ENCODE peak calls at places on chromosomes 7 and 10, in nine cellular contexts. One of them, this sample, is unnamed.

GRCh38 chr7:137994091-137994688 is 7.7 kb downstream of the CREB3L2 start:
- DNase-seq in caudate nucleus: no peak
- DNase-seq in stomach: no peak
- DNase-seq in brain microvascular endothelial cell: no peak
- DNase-seq in mesendoderm: no peak
- DNase-seq in osteoblast: peak; percentile 69
- DNase-seq in H9: no peak
- DNase-seq in fibroblast of lung: no peak
- DNase-seq in lower lobe of right lung: no peak
- DNase-seq in this sample: no peak

GRCh38 chr7:107725138-107725740 is 18.7 kb upstream of the CBLL1 start:
- DNase-seq in caudate nucleus: no peak
- DNase-seq in stomach: peak; percentile 53
- DNase-seq in brain microvascular endothelial cell: peak; percentile 36
- DNase-seq in mesendoderm: peak; percentile 54
- DNase-seq in osteoblast: peak; percentile 65
- DNase-seq in H9: no peak
- DNase-seq in fibroblast of lung: peak; percentile 76
- DNase-seq in lower lobe of right lung: no peak
- DNase-seq in this sample: peak; percentile 19

GRCh38 chr10:112375721-112376577 is 2.0 kb downstream of the ACSL5 start:
- DNase-seq in caudate nucleus: no peak
- DNase-seq in stomach: peak; percentile 84
- DNase-seq in brain microvascular endothelial cell: peak; percentile 9
- DNase-seq in mesendoderm: peak; percentile 54
- DNase-seq in osteoblast: peak; percentile 85
- DNase-seq in H9: no peak
- DNase-seq in fibroblast of lung: peak; percentile 56
- DNase-seq in lower lobe of right lung: peak; percentile 82
- DNase-seq in this sample: peak; percentile 36

GRCh38 chr7:93132216-93132615 is 14.4 kb upstream of the SAMD9 start:
- DNase-seq in caudate nucleus: no peak
- DNase-seq in stomach: no peak
- DNase-seq in brain microvascular endothelial cell: no peak
- DNase-seq in mesendoderm: no peak
- DNase-seq in osteoblast: no peak
- DNase-seq in H9: no peak
- DNase-seq in fibroblast of lung: no peak
- DNase-seq in lower lobe of right lung: no peak
- DNase-seq in this sample: no peak

GRCh38 chr7:102989161-102989560 is 76.4 kb downstream of the LRRC17 start:
- DNase-seq in caudate nucleus: no peak
- DNase-seq in stomach: no peak
- DNase-seq in brain microvascular endothelial cell: no peak
- DNase-seq in mesendoderm: no peak
- DNase-seq in osteoblast: no peak
- DNase-seq in H9: no peak
- DNase-seq in fibroblast of lung: no peak
- DNase-seq in lower lobe of right lung: no peak
- DNase-seq in this sample: no peak

GRCh38 chr7:154905615-154906014 is 97.3 kb downstream of the PAXIP1 start:
- DNase-seq in caudate nucleus: no peak
- DNase-seq in stomach: no peak
- DNase-seq in brain microvascular endothelial cell: no peak
- DNase-seq in mesendoderm: no peak
- DNase-seq in osteoblast: no peak
- DNase-seq in H9: no peak
- DNase-seq in fibroblast of lung: no peak
- DNase-seq in lower lobe of right lung: no peak
- DNase-seq in this sample: no peak

GRCh38 chr10:541041-541440 is 148.4 kb downstream of the DIP2C start:
- DNase-seq in caudate nucleus: no peak
- DNase-seq in stomach: peak; percentile 20
- DNase-seq in brain microvascular endothelial cell: no peak
- DNase-seq in mesendoderm: no peak
- DNase-seq in osteoblast: no peak
- DNase-seq in H9: no peak
- DNase-seq in fibroblast of lung: no peak
- DNase-seq in lower lobe of right lung: no peak
- DNase-seq in this sample: no peak

GRCh38 chr10:43901302-43901701 is 252.6 kb upstream of the ZNF32 start:
- DNase-seq in caudate nucleus: no peak
- DNase-seq in stomach: no peak
- DNase-seq in brain microvascular endothelial cell: no peak
- DNase-seq in mesendoderm: no peak
- DNase-seq in osteoblast: no peak
- DNase-seq in H9: no peak
- DNase-seq in fibroblast of lung: peak; percentile 25
- DNase-seq in lower lobe of right lung: no peak
- DNase-seq in this sample: no peak

GRCh38 chr10:29482591-29483421 is 152.0 kb downstream of the SVIL start:
- DNase-seq in caudate nucleus: peak; percentile 5
- DNase-seq in stomach: no peak
- DNase-seq in brain microvascular endothelial cell: peak; percentile 91
- DNase-seq in mesendoderm: peak; percentile 87
- DNase-seq in osteoblast: no peak
- DNase-seq in H9: peak; percentile 74
- DNase-seq in fibroblast of lung: peak; percentile 60
- DNase-seq in lower lobe of right lung: no peak
- DNase-seq in this sample: no peak

GRCh38 chr10:118238573-118239240 is 103.4 kb downstream of the FAM204A start:
- DNase-seq in caudate nucleus: no peak
- DNase-seq in stomach: no peak
- DNase-seq in brain microvascular endothelial cell: peak; percentile 12
- DNase-seq in mesendoderm: no peak
- DNase-seq in osteoblast: no peak
- DNase-seq in H9: no peak
- DNase-seq in fibroblast of lung: no peak
- DNase-seq in lower lobe of right lung: no peak
- DNase-seq in this sample: no peak

GRCh38 chr7:105101864-105102263 is 87.9 kb downstream of the KMT2E start:
- DNase-seq in caudate nucleus: no peak
- DNase-seq in stomach: no peak
- DNase-seq in brain microvascular endothelial cell: no peak
- DNase-seq in mesendoderm: no peak
- DNase-seq in osteoblast: no peak
- DNase-seq in H9: no peak
- DNase-seq in fibroblast of lung: no peak
- DNase-seq in lower lobe of right lung: no peak
- DNase-seq in this sample: no peak

GRCh38 chr10:73225518-73225917 is 21.5 kb downstream of the DNAJC9 start:
- DNase-seq in caudate nucleus: no peak
- DNase-seq in stomach: no peak
- DNase-seq in brain microvascular endothelial cell: no peak
- DNase-seq in mesendoderm: no peak
- DNase-seq in osteoblast: no peak
- DNase-seq in H9: no peak
- DNase-seq in fibroblast of lung: no peak
- DNase-seq in lower lobe of right lung: no peak
- DNase-seq in this sample: no peak

GRCh38 chr10:58515296-58515956 is 2.8 kb downstream of the BICC1 start:
- DNase-seq in caudate nucleus: no peak
- DNase-seq in stomach: no peak
- DNase-seq in brain microvascular endothelial cell: no peak
- DNase-seq in mesendoderm: no peak
- DNase-seq in osteoblast: peak; percentile 34
- DNase-seq in H9: no peak
- DNase-seq in fibroblast of lung: no peak
- DNase-seq in lower lobe of right lung: no peak
- DNase-seq in this sample: no peak

GRCh38 chr10:113335603-113336002 is 217.2 kb upstream of the HABP2 start:
- DNase-seq in caudate nucleus: no peak
- DNase-seq in stomach: no peak
- DNase-seq in brain microvascular endothelial cell: peak; percentile 76
- DNase-seq in mesendoderm: no peak
- DNase-seq in osteoblast: no peak
- DNase-seq in H9: no peak
- DNase-seq in fibroblast of lung: peak; percentile 22
- DNase-seq in lower lobe of right lung: no peak
- DNase-seq in this sample: no peak

DNA sequence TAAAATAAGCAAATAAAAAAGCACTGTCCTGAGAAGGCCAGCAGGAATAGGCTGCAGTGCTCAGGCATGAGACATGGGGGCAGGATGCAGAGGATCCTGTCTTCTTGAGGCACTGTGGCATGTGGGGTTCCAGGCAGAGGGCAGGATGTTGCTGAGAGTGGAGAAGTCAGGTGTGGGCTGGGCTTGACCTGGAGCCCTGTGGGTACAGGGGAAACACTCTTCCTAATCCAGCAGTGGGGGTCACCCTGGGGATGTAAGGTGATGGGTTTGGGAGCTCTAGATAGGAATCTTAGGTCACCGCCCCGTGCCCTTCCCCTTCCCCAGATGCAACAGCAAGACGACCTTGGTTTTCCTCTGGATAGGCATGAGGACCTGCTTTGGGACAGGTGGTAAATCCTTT is 13.6 kb downstream of the SUMF2 start:
- DNase-seq in caudate nucleus: no peak
- DNase-seq in stomach: no peak
- DNase-seq in brain microvascular endothelial cell: no peak
- DNase-seq in mesendoderm: no peak
- DNase-seq in osteoblast: no peak
- DNase-seq in H9: no peak
- DNase-seq in fibroblast of lung: no peak
- DNase-seq in lower lobe of right lung: no peak
- DNase-seq in this sample: no peak
- H3K27ac ChIP-seq in caudate nucleus: no peak overlapping the region
- H3K27ac ChIP-seq in stomach: no peak overlapping the region
- H3K27ac ChIP-seq in brain microvascular endothelial cell: no peak overlapping the region
- H3K27ac ChIP-seq in mesendoderm: no peak overlapping the region
- H3K27ac ChIP-seq in osteoblast: no peak overlapping the region
- H3K27ac ChIP-seq in H9: no peak overlapping the region
- H3K27ac ChIP-seq in fibroblast of lung: no peak overlapping the region
- H3K27ac ChIP-seq in lower lobe of right lung: no peak overlapping the region
- H3K27ac ChIP-seq in this sample: no peak overlapping the region

DNA sequence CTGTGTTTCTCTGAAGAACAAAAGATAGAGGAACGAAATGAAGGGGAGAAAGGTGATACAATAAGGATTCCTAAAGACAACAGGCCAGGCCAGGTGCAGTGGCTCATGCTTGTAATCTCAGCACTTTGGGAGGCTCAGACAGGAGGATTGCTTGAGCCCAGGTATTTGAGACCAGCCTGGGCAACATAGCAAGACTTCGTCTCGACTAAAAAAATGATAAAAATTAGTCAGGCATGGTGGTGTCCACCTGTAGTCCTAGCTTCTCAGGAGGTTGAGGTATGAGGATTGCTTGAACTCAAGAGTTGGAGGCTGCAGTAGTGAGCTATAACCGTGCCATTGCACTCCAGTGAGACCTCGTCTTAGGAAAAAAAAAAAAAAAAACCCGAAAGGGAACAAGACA is 41.4 kb upstream of the FAM3C start:
- DNase-seq in caudate nucleus: no peak
- DNase-seq in stomach: no peak
- DNase-seq in brain microvascular endothelial cell: no peak
- DNase-seq in mesendoderm: no peak
- DNase-seq in osteoblast: no peak
- DNase-seq in H9: no peak
- DNase-seq in fibroblast of lung: no peak
- DNase-seq in lower lobe of right lung: no peak
- DNase-seq in this sample: no peak
- H3K27ac ChIP-seq in caudate nucleus: no peak overlapping the region
- H3K27ac ChIP-seq in stomach: peak overlapping the region; percentile 42
- H3K27ac ChIP-seq in brain microvascular endothelial cell: no peak overlapping the region
- H3K27ac ChIP-seq in mesendoderm: no peak overlapping the region
- H3K27ac ChIP-seq in osteoblast: peak overlapping the region; percentile 45
- H3K27ac ChIP-seq in H9: no peak overlapping the region
- H3K27ac ChIP-seq in fibroblast of lung: no peak overlapping the region
- H3K27ac ChIP-seq in lower lobe of right lung: no peak overlapping the region
- H3K27ac ChIP-seq in this sample: no peak overlapping the region

GRCh38 chr7:12714436-12714737 is 27.0 kb downstream of the ARL4A start:
- DNase-seq in caudate nucleus: no peak
- DNase-seq in stomach: no peak
- DNase-seq in brain microvascular endothelial cell: no peak
- DNase-seq in mesendoderm: no peak
- DNase-seq in osteoblast: no peak
- DNase-seq in H9: no peak
- DNase-seq in fibroblast of lung: no peak
- DNase-seq in lower lobe of right lung: no peak
- DNase-seq in this sample: no peak

GRCh38 chr7:12715372-12716133 is 28.1 kb downstream of the ARL4A start:
- DNase-seq in caudate nucleus: no peak
- DNase-seq in stomach: peak; percentile 79
- DNase-seq in brain microvascular endothelial cell: peak; percentile 96
- DNase-seq in mesendoderm: peak; percentile 66
- DNase-seq in osteoblast: peak; percentile 84
- DNase-seq in H9: peak; percentile 76
- DNase-seq in fibroblast of lung: peak; percentile 99
- DNase-seq in lower lobe of right lung: peak; percentile 84
- DNase-seq in this sample: peak; percentile 26

GRCh38 chr7:12716722-12717121 is 29.3 kb downstream of the ARL4A start:
- DNase-seq in caudate nucleus: no peak
- DNase-seq in stomach: no peak
- DNase-seq in brain microvascular endothelial cell: no peak
- DNase-seq in mesendoderm: no peak
- DNase-seq in osteoblast: no peak
- DNase-seq in H9: no peak
- DNase-seq in fibroblast of lung: no peak
- DNase-seq in lower lobe of right lung: no peak
- DNase-seq in this sample: no peak

GRCh38 chr7:12713625-12714435 is 26.4 kb downstream of the ARL4A start:
- DNase-seq in caudate nucleus: no peak
- DNase-seq in stomach: no peak
- DNase-seq in brain microvascular endothelial cell: no peak
- DNase-seq in mesendoderm: no peak
- DNase-seq in osteoblast: no peak
- DNase-seq in H9: no peak
- DNase-seq in fibroblast of lung: no peak
- DNase-seq in lower lobe of right lung: no peak
- DNase-seq in this sample: no peak

DNA sequence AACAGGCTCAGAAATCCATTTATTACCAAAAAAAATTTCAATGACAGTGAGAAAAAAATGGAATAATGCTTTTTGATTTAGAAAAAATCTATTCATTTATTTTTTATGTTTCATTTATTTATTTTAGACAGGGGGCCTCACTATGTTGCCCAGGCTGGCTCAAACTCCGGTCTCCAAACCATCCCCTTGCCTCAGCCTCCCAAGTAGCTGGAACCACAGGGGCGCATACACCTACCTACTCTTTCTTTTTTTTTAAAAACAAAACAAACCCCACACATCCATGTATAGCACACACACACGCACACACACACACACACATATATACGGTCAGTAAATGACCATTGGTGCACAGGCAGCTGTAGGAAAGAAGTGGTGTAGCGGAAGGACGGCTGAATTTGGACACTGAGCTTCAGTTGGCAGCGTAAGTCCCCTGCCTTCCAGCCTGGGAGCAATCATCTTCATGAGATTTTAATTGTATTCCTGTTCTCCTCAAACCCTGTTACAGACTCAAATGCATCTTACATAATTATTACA is 28.8 kb downstream of the ARL4A start:
- DNase-seq in caudate nucleus: no peak
- DNase-seq in stomach: no peak
- DNase-seq in brain microvascular endothelial cell: no peak
- DNase-seq in mesendoderm: no peak
- DNase-seq in osteoblast: no peak
- DNase-seq in H9: peak; percentile 26
- DNase-seq in fibroblast of lung: peak; percentile 38
- DNase-seq in lower lobe of right lung: no peak
- DNase-seq in this sample: no peak
- H3K27ac ChIP-seq in caudate nucleus: no peak overlapping the region
- H3K27ac ChIP-seq in stomach: peak overlapping the region; percentile 88
- H3K27ac ChIP-seq in brain microvascular endothelial cell: peak overlapping the region; percentile 95
- H3K27ac ChIP-seq in mesendoderm: no peak overlapping the region
- H3K27ac ChIP-seq in osteoblast: peak overlapping the region; percentile 62
- H3K27ac ChIP-seq in H9: no peak overlapping the region
- H3K27ac ChIP-seq in fibroblast of lung: no peak overlapping the region
- H3K27ac ChIP-seq in lower lobe of right lung: peak overlapping the region; percentile 74
- H3K27ac ChIP-seq in this sample: peak overlapping the region; percentile 64

GRCh38 chr7:6167587-6168154 is 104.8 kb downstream of the CYTH3 start:
- DNase-seq in caudate nucleus: no peak
- DNase-seq in stomach: no peak
- DNase-seq in brain microvascular endothelial cell: no peak
- DNase-seq in mesendoderm: no peak
- DNase-seq in osteoblast: no peak
- DNase-seq in H9: no peak
- DNase-seq in fibroblast of lung: no peak
- DNase-seq in lower lobe of right lung: no peak
- DNase-seq in this sample: no peak
- H3K27ac ChIP-seq in caudate nucleus: no peak overlapping the region
- H3K27ac ChIP-seq in stomach: no peak overlapping the region
- H3K27ac ChIP-seq in brain microvascular endothelial cell: no peak overlapping the region
- H3K27ac ChIP-seq in mesendoderm: no peak overlapping the region
- H3K27ac ChIP-seq in osteoblast: no peak overlapping the region
- H3K27ac ChIP-seq in H9: no peak overlapping the region
- H3K27ac ChIP-seq in fibroblast of lung: no peak overlapping the region
- H3K27ac ChIP-seq in lower lobe of right lung: no peak overlapping the region
- H3K27ac ChIP-seq in this sample: no peak overlapping the region